ENCODE peak calls at places on chromosomes 4 and X, in five cellular contexts. P, R, F, Z and A are unnamed samples.

GRCh38 chrX:153922932-153923857 is 2.9 kb downstream of the ARHGAP4 start:
- DNase-seq in P (no peak), R (no peak), F (peak), Z (no peak), A (no peak)

GRCh38 chrX:31500920-31501319 is 429.1 kb upstream of the FTHL17 start:
- DNase-seq in P (no peak), R (no peak), F (no peak), Z (no peak), A (no peak)

GRCh38 chr4:99636422-99636821 is 21.2 kb downstream of the C4orf54 start:
- DNase-seq in P (no peak), R (no peak), F (no peak), Z (no peak), A (no peak)

GRCh38 chr4:98959411-98959810 is 30.5 kb upstream of the EIF4E start:
- DNase-seq in P (no peak), R (no peak), F (no peak), Z (no peak), A (no peak)

GRCh38 chr4:140976768-140977167 is 156.5 kb downstream of the RNF150 start:
- DNase-seq in P (no peak), R (no peak), F (no peak), Z (no peak), A (no peak)

GRCh38 chr4:20251796-20252655 is at the start of gene SLIT2:
- DNase-seq in P (peak), R (peak), F (peak), Z (peak), A (no peak)

GRCh38 chrX:38754102-38754790 is 47.0 kb upstream of the MID1IP1 start:
- DNase-seq in P (no peak), R (peak), F (no peak), Z (no peak), A (no peak)

GRCh38 chrX:22110729-22111494 is 78.8 kb downstream of the PHEX start:
- DNase-seq in P (no peak), R (no peak), F (no peak), Z (no peak), A (no peak)

GRCh38 chr4:118968006-118968405 is 79.4 kb downstream of the SYNPO2 start:
- DNase-seq in P (no peak), R (peak), F (peak), Z (peak), A (no peak)

GRCh38 chrX:136627381-136627780 is 20.6 kb upstream of the CD40LG start:
- DNase-seq in P (no peak), R (no peak), F (no peak), Z (no peak), A (no peak)

GRCh38 chr4:9832640-9833039 is 51.2 kb downstream of the DRD5 start:
- DNase-seq in P (no peak), R (no peak), F (no peak), Z (no peak), A (no peak)

GRCh38 chr4:14446311-14446710 is 556.0 kb upstream of the CPEB2 start:
- DNase-seq in P (no peak), R (no peak), F (no peak), Z (no peak), A (no peak)